ENCODE peak calls at places on chromosomes 11 and 22, in six cellular contexts. Y is GM12878, J is HepG2, B is K562, S is endothelial cell of umbilical vein, L is A549. Z is an unnamed sample.

GRCh38 chr11:106391771-106392412 is 314.4 kb downstream of the AASDHPPT start:
- DNase-seq in Y (no peak), J (no peak), B (no peak), S (peak), L (no peak), Z (no peak)

GRCh38 chr11:134587345-134587744 is 175.3 kb upstream of the B3GAT1 start:
- DNase-seq in Y (no peak), J (no peak), B (no peak), S (no peak), L (no peak), Z (no peak)

GRCh38 chr22:33787645-33788456 is 132.4 kb downstream of the LARGE1 start:
- DNase-seq in Y (peak), J (no peak), B (no peak), S (no peak), L (no peak), Z (no peak)

GRCh38 chr11:57459112-57460016 is 964 bp upstream of the RTN4RL2 start:
- DNase-seq in Y (no peak), J (no peak), B (peak), S (no peak), L (no peak), Z (peak)

GRCh38 chr11:10021563-10021962 is 272.5 kb downstream of the SBF2 start:
- DNase-seq in Y (no peak), J (peak), B (peak), S (peak), L (no peak), Z (no peak)

GRCh38 chr22:46798366-46799057 is 36.1 kb downstream of the TBC1D22A start:
- DNase-seq in Y (no peak), J (peak), B (peak), S (peak), L (peak), Z (peak)

GRCh38 chr22:38177926-38178604 is 3.6 kb downstream of the PLA2G6 start:
- DNase-seq in Y (no peak), J (peak), B (peak), S (peak), L (peak), Z (peak)

GRCh38 chr11:15206791-15207190 is 92.1 kb downstream of the INSC start:
- DNase-seq in Y (no peak), J (no peak), B (no peak), S (no peak), L (no peak), Z (no peak)

GRCh38 chr11:14908214-14908880 is 16.3 kb upstream of the CYP2R1 start:
- DNase-seq in Y (no peak), J (peak), B (peak), S (peak), L (peak), Z (peak)

GRCh38 chr11:112961146-112961668 is at the start of gene NCAM1:
- DNase-seq in Y (no peak), J (peak), B (peak), S (peak), L (peak), Z (peak)

GRCh38 chr22:19981961-19982920 is 34.4 kb downstream of the ARVCF start:
- DNase-seq in Y (no peak), J (no peak), B (no peak), S (no peak), L (no peak), Z (no peak)

GRCh38 chr11:36459046-36459445 is 51.0 kb downstream of the TRAF6 start:
- DNase-seq in Y (no peak), J (no peak), B (no peak), S (no peak), L (no peak), Z (no peak)

GRCh38 chr11:63767415-63768231 is 952 bp downstream of the ZFTA start:
- DNase-seq in Y (no peak), J (peak), B (peak), S (peak), L (peak), Z (peak)

GRCh38 chr22:43013355-43014061 is 1.4 kb downstream of the PACSIN2 start:
- DNase-seq in Y (no peak), J (peak), B (no peak), S (peak), L (no peak), Z (peak)

GRCh38 chr11:94854770-94855633 is 86.8 kb downstream of the AMOTL1 start:
- DNase-seq in Y (no peak), J (no peak), B (no peak), S (no peak), L (no peak), Z (no peak)

GRCh38 chr11:110125632-110126031 is 32.4 kb downstream of the ZC3H12C start:
- DNase-seq in Y (no peak), J (peak), B (peak), S (no peak), L (no peak), Z (no peak)

GRCh38 chr11:17544181-17544622 is at the start of gene USH1C:
- DNase-seq in Y (no peak), J (no peak), B (peak), S (no peak), L (peak), Z (no peak)

GRCh38 chr11:72932132-72932570 is 117.9 kb downstream of the ATG16L2 start:
- DNase-seq in Y (no peak), J (no peak), B (no peak), S (no peak), L (no peak), Z (no peak)

GRCh38 chr22:28019881-28020861 is 101.1 kb upstream of the PITPNB start:
- DNase-seq in Y (no peak), J (peak), B (peak), S (peak), L (peak), Z (peak)

GRCh38 chr22:23113847-23114720 is 27.7 kb downstream of the RSPH14 start:
- DNase-seq in Y (no peak), J (no peak), B (no peak), S (no peak), L (no peak), Z (no peak)

GRCh38 chr11:1283906-1284305 is 25.5 kb downstream of the TOLLIP start:
- DNase-seq in Y (no peak), J (no peak), B (no peak), S (no peak), L (no peak), Z (no peak)

GRCh38 chr11:124793466-124794278 is 6.5 kb downstream of the MSANTD2 start:
- DNase-seq in Y (no peak), J (peak), B (peak), S (peak), L (peak), Z (peak)

GRCh38 chr11:3037041-3037944 is 19.9 kb downstream of the CARS1 start:
- DNase-seq in Y (no peak), J (peak), B (peak), S (peak), L (peak), Z (peak)

GRCh38 chr11:132576706-132577105 is 955.6 kb downstream of the OPCML start:
- DNase-seq in Y (no peak), J (no peak), B (no peak), S (no peak), L (no peak), Z (no peak)

GRCh38 chr22:37021710-37022482 is 2.4 kb downstream of the MPST start:
- DNase-seq in Y (no peak), J (no peak), B (peak), S (peak), L (no peak), Z (peak)

GRCh38 chr11:2806351-2807058 is 79.1 kb downstream of the CDKN1C start:
- DNase-seq in Y (no peak), J (no peak), B (no peak), S (no peak), L (no peak), Z (no peak)

GRCh38 chr11:104609297-104609696 is 289.0 kb downstream of the CASP12 start:
- DNase-seq in Y (no peak), J (peak), B (no peak), S (peak), L (peak), Z (peak)

GRCh38 chr11:74470526-74470925 is 3.2 kb upstream of the KCNE3 start:
- DNase-seq in Y (no peak), J (no peak), B (no peak), S (no peak), L (no peak), Z (no peak)

DNA sequence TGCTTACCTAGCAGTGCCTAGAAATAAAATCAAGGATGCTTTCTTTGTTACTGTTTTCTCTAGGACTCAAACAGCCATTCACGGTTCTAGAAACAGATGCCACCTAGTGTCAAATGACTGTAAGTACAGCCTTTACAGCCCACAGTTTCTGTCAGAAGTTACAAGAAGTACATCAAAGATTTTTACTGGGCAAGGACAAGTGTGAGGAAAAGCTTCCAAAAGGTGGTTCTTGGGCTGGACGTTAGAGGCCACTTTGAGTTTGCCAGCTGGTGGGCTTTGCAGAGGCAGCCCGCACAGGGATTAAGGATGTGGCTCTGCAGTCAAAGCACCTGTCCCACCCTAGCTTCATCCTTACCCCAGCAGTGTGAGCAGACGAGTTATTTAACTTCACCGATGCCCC is 6.9 kb downstream of the KMT5B start:
- DNase-seq in Y (no peak), J (peak), B (peak), S (peak), L (peak), Z (peak)
- TF ChIP-seq MYC in Y (no peak), J (no peak), B (no peak), S (no peak), L (no peak), Z (no peak)

GRCh38 chr11:107928767-107929507 is 689 bp downstream of the RAB39A start:
- DNase-seq in Y (no peak), J (no peak), B (no peak), S (no peak), L (no peak), Z (peak)

GRCh38 chr11:107931206-107931605 is 3.0 kb downstream of the RAB39A start:
- DNase-seq in Y (no peak), J (no peak), B (no peak), S (no peak), L (no peak), Z (no peak)

GRCh38 chr11:107927559-107927958 is 689 bp upstream of the RAB39A start:
- DNase-seq in Y (no peak), J (no peak), B (no peak), S (no peak), L (no peak), Z (no peak)

GRCh38 chr11:107928046-107928766 is at the start of gene RAB39A:
- DNase-seq in Y (peak), J (peak), B (peak), S (peak), L (peak), Z (peak)

GRCh38 chr11:107929611-107930200 is 1.5 kb downstream of the RAB39A start:
- DNase-seq in Y (no peak), J (no peak), B (no peak), S (no peak), L (no peak), Z (peak)
- H3K4me3 ChIP-seq in Y (peak), J (no peak), B (no peak), S (no peak), L (no peak), Z (no peak)

DNA sequence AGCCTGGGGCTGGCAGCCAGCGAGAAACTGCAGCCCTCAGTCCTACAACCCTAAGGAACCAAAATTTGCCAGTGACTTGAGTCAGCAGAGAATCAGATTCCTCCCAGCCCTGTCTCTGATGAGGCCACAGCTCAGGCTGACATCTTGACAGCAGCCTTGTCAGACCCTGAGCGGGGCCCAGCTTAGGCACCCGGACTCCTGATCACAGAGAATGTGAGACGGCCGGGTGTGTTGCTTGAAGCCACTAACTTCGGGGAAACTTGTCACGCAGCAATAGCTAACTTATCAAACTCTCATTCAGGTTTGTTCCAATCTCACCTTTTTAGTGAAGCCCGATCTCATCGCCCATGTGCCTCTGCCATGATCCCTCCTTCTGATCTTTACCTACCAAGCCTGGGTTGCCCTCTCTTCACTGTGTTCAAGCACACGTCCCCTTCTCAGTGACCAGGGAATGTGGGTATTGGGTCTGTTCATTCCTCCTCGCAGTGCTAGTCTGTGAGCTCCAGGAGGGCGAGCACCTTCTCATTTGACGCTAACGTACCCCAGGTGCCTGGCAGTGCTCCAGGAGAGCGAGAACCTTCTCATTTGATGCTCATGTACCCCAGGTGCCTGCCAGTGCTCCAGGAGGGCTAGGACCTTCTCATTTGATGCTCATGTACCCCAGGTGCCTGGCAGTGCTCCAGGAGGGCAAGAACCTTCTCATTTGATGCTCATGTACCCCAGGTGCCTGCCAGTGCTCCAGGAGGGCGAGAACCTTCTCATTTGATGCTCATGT is 280.7 kb downstream of the BRD1 start:
- DNase-seq in Y (no peak), J (no peak), B (no peak), S (no peak), L (no peak), Z (no peak)
- TF ChIP-seq MYC in Y (no peak), J (no peak), B (no peak), S (no peak), L (no peak), Z (no peak)

DNA sequence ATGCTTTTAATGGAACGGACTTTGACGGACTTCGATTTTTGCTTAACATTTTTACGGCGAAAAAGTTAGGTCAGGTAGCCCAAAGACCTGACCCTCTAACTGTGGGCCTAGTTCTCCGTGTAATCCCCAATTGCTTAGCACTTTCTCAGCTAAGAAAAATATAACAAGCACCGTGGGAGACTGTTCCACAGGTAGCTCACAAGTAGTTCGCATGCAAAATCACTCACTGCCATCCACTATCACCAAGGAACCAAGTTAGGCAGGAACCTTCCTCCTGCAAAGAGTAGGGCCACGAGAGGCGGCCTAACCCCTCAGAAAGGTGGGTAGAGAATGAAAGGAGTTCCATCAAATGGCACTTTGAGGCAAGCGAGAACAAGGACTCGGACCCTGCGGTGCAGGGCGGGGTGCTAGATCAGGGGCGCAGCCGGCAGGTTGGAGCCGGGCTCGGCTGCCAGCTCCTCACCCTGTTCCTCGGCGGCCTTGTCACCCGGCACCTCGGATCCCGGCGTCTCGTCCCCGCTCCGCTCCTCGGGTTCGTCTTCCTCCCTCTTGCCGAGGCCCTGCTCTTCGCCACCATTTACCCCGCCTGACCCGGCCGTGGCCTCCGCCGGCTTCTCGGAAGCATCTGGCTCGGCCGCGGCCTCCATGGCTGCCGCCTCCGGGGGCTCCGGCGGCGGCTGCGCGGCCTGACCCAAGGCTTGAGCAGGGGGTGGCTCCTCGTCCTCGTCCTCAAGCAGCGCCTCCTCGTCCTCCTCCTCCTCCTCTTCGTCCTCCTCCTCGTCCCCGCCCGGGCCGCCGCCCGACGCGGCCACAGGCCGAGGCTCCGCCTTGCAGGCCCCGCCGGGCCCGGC is 876 bp downstream of the HNRNPUL2 start:
- DNase-seq in Y (no peak), J (no peak), B (peak), S (peak), L (no peak), Z (no peak)
- H3K4me3 ChIP-seq in Y (peak), J (peak), B (peak), S (peak), L (peak), Z (peak)

GRCh38 chr11:128284634-128285033 is 302.7 kb downstream of the ETS1 start:
- DNase-seq in Y (no peak), J (no peak), B (no peak), S (no peak), L (no peak), Z (no peak)

GRCh38 chr11:128283445-128283844 is 303.9 kb downstream of the ETS1 start:
- DNase-seq in Y (no peak), J (no peak), B (no peak), S (no peak), L (no peak), Z (no peak)

GRCh38 chr11:128285313-128285712 is 302.0 kb downstream of the ETS1 start:
- DNase-seq in Y (no peak), J (no peak), B (no peak), S (no peak), L (no peak), Z (no peak)

GRCh38 chr11:128282053-128282452 is 305.3 kb downstream of the ETS1 start:
- DNase-seq in Y (no peak), J (no peak), B (no peak), S (no peak), L (no peak), Z (no peak)

GRCh38 chr11:128279861-128280260 is 307.5 kb downstream of the ETS1 start:
- DNase-seq in Y (no peak), J (no peak), B (no peak), S (no peak), L (no peak), Z (no peak)
- TF ChIP-seq MYC in Y (no peak), J (no peak), B (no peak), S (no peak), L (no peak), Z (no peak)